ENCODE peak calls at places on chromosomes 13 and 19, in four cellular contexts. P is Panc1, Z is aorta, W is HCT116. F is an unnamed sample. For H3K4me1, the result is how much of the 10 kb centered on the place peaks cover.

GRCh38 chr19:38386968-38387549 is 775 bp downstream of the GGN start:
- DNase-seq in P (no peak), Z (peak), W (no peak), F (no peak)

GRCh38 chr13:99404005-99404755 is 97.0 kb upstream of the GPR183 start:
- DNase-seq in P (no peak), W (no peak), Z (no peak), F (no peak)

GRCh38 chr19:41735071-41735623 is 20.2 kb upstream of the CEACAM6 start:
- DNase-seq in W (no peak), P (no peak), Z (no peak), F (no peak)

GRCh38 chr13:20404488-20405222 is 121.0 kb downstream of the CRYL1 start:
- DNase-seq in P (no peak), Z (no peak), W (no peak), F (no peak)

GRCh38 chr19:44071824-44072542 is at the start of gene ZNF284:
- DNase-seq in W (no peak), Z (peak), P (no peak), F (peak)

GRCh38 chr19:13734751-13735150 is 29.6 kb upstream of the MRI1 start:
- DNase-seq in P (no peak), W (no peak), Z (no peak), F (no peak)

GRCh38 chr13:53201454-53202225 is 173.0 kb downstream of the OLFM4 start:
- DNase-seq in Z (no peak), W (no peak), P (no peak), F (peak)

GRCh38 chr19:1445932-1446712 is 3.8 kb upstream of the APC2 start:
- DNase-seq in P (no peak), W (no peak), Z (no peak), F (peak)

GRCh38 chr19:2271516-2272103 is 10.4 kb downstream of the PEAK3 start:
- DNase-seq in W (no peak), Z (peak), P (no peak), F (peak)

GRCh38 chr13:106597190-106597589 is 29.3 kb upstream of the ARGLU1 start:
- DNase-seq in W (no peak), P (no peak), Z (peak), F (no peak)

GRCh38 chr19:5340637-5341447 is at the start of gene PTPRS:
- DNase-seq in W (peak), Z (peak), P (no peak), F (peak)

GRCh38 chr13:82467626-82468025 is 1414.6 kb downstream of the SLITRK1 start:
- DNase-seq in P (no peak), Z (no peak), W (no peak), F (no peak)

GRCh38 chr19:11091343-11092153 is 2.3 kb downstream of the LDLR start:
- DNase-seq in P (peak), Z (peak), W (peak), F (peak)

GRCh38 chr19:3359850-3360493 is 6.4 kb upstream of the NFIC start:
- DNase-seq in P (no peak), Z (no peak), W (no peak), F (peak)

GRCh38 chr19:49908480-49909420 is 12.1 kb upstream of the IL4I1 start:
- DNase-seq in Z (no peak), W (no peak), P (no peak), F (no peak)

GRCh38 chr19:57941593-57941992 is 5.9 kb downstream of the ZNF256 start:
- DNase-seq in P (no peak), Z (no peak), W (no peak), F (no peak)

GRCh38 chr19:566403-566802 is 6.0 kb upstream of the BSG start:
- DNase-seq in Z (no peak), P (no peak), W (no peak), F (peak)

GRCh38 chr19:58054792-58055482 is 4.1 kb upstream of the ZNF135 start:
- DNase-seq in P (no peak), Z (peak), W (no peak), F (no peak)

GRCh38 chr13:36148436-36148835 is 17.3 kb upstream of the DCLK1 start:
- DNase-seq in Z (no peak), W (no peak), P (no peak), F (no peak)

GRCh38 chr13:113153810-113154748 is 4.4 kb upstream of the PROZ start:
- DNase-seq in W (peak), P (no peak), Z (peak), F (peak)

GRCh38 chr13:100537486-100537885 is 51.1 kb downstream of the GGACT start:
- DNase-seq in P (no peak), Z (no peak), W (no peak), F (no peak)

GRCh38 chr13:28161370-28161769 is 23.0 kb downstream of the PAN3 start:
- DNase-seq in P (no peak), W (no peak), Z (no peak), F (peak)

GRCh38 chr19:1811942-1812425 is at the start of gene ATP8B3:
- DNase-seq in Z (no peak), P (no peak), W (no peak), F (no peak)

GRCh38 chr13:75312884-75313520 is 169.0 kb downstream of the TBC1D4 start:
- DNase-seq in W (no peak), Z (no peak), P (no peak), F (no peak)

GRCh38 chr19:50352242-50352641 is 13.2 kb downstream of the NAPSA start:
- DNase-seq in W (no peak), Z (no peak), P (no peak), F (no peak)

GRCh38 chr19:35224681-35225604 is 3.6 kb downstream of the FAM187B start:
- DNase-seq in P (no peak), W (no peak), Z (no peak), F (no peak)

GRCh38 chr13:82878536-82878935 is 1003.7 kb downstream of the SLITRK1 start:
- DNase-seq in P (no peak), Z (no peak), W (no peak), F (peak)

GRCh38 chr19:32373614-32374295 is 28.3 kb downstream of the ZNF507 start:
- DNase-seq in W (peak), P (peak), Z (no peak), F (peak)

GRCh38 chr13:48412881-48413351 is at the start of gene LPAR6:
- DNase-seq in W (no peak), P (no peak), Z (no peak), F (peak)

GRCh38 chr19:51203941-51204720 is 20.7 kb upstream of the CD33 start:
- DNase-seq in Z (no peak), P (no peak), W (no peak), F (no peak)

GRCh38 chr19:2424686-2425621 is 2.4 kb downstream of the TIMM13 start:
- DNase-seq in W (no peak), Z (no peak), P (no peak), F (peak)

GRCh38 chr13:49791214-49791752 is 1.2 kb downstream of the KPNA3 start:
- DNase-seq in Z (no peak), P (no peak), W (no peak), F (peak)

GRCh38 chr13:76884571-76885202 is 1.5 kb downstream of the KCTD12 start:
- DNase-seq in P (no peak), W (no peak), Z (no peak), F (peak)

GRCh38 chr13:38264363-38265134 is 85.1 kb upstream of the UFM1 start:
- DNase-seq in W (no peak), P (no peak), Z (no peak), F (no peak)

GRCh38 chr13:28851422-28851821 is 31.3 kb downstream of the MTUS2 start:
- DNase-seq in P (no peak), Z (no peak), W (no peak), F (no peak)

GRCh38 chr19:54162241-54162805 is 2.8 kb upstream of the LENG1 start:
- DNase-seq in W (peak), Z (peak), P (peak), F (peak)

GRCh38 chr19:32567486-32567885 is 13.5 kb upstream of the PDCD5 start:
- DNase-seq in W (no peak), Z (no peak), P (no peak), F (no peak)

GRCh38 chr19:27733551-27734266 is 1479.2 kb downstream of the UQCRFS1 start:
- DNase-seq in W (no peak), Z (no peak), P (no peak), F (no peak)

GRCh38 chr19:47419789-47420188 is 462 bp upstream of the MEIS3 start:
- DNase-seq in P (no peak), Z (no peak), W (no peak), F (no peak)

GRCh38 chr19:47421844-47422395 is 2.6 kb upstream of the MEIS3 start:
- DNase-seq in Z (no peak), P (no peak), W (no peak), F (peak)

GRCh38 chr19:47422417-47423163 is 3.3 kb upstream of the MEIS3 start:
- DNase-seq in P (no peak), Z (no peak), W (no peak), F (no peak)

GRCh38 chr19:47423203-47423882 is 4.0 kb upstream of the MEIS3 start:
- DNase-seq in P (no peak), W (no peak), Z (no peak), F (no peak)

DNA sequence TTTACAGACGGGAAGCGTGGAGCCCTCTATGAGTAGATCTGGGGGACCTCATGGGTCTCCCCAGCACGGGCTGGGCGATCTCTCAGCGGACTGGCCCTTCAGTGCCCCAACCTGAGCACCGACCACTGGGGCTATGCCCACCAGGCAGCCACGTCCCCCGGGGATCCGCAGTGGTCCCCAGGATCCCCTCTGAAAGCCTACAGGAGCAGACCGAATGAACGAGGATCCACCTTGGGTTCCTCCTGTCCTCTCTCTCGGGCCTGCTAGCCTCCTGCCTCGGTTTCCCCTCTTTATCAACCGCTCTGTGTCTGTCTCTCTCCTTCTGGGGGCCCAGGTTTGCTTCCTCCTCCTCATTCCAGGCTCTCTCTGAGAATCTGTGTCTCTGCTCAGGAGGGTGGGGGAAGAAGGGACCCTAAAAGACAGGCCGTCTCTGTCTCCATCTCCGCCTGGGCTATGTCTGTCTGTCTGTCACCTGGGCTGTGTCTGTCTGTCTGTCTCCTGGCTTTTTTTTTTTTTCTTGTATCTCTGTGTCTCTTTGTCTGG is 2.0 kb upstream of the MEIS3 start:
- DNase-seq in W (no peak), Z (no peak), P (no peak), F (no peak)
- H3K4me1 ChIP-seq in W (under half), Z (under half), P (under half), F (under half)

GRCh38 chr13:98290261-98290660 is 113.2 kb upstream of the RNF113B start:
- DNase-seq in Z (no peak), W (no peak), P (no peak), F (no peak)
- H3K4me1 ChIP-seq in Z (under half), W (under half), P (under half), F (under half)

DNA sequence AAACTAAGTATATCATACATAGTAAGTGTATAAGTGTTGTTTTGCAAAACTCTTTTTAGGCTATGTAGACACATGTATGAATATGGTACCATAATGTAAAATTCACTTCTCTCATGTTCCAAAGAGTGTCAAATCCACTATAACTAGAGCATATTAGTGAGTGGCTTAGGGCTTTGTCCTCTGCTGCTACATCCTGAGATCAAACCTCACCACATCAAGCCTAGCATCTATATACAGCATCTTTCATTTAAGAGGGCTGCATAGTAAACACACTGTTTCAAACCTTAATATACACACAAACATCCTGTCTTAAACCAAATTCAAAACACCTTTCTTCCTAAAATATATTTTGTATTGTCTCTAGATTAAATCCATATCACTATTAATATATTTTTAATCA is 38.6 kb downstream of the ELF1 start:
- DNase-seq in W (no peak), P (no peak), Z (no peak), F (no peak)
- H3K4me1 ChIP-seq in W (under half), P (under half), Z (under half), F (under half)

GRCh38 chr19:7920520-7921301 is 573 bp downstream of the SNAPC2 start:
- DNase-seq in Z (peak), P (no peak), W (peak), F (peak)

GRCh38 chr19:7916908-7917291 is 2.3 kb downstream of the TGFBR3L start:
- DNase-seq in Z (peak), W (no peak), P (no peak), F (no peak)

GRCh38 chr19:7919681-7920519 is at the start of gene SNAPC2:
- DNase-seq in W (peak), Z (peak), P (no peak), F (peak)

GRCh38 chr19:7917292-7918061 is 2.7 kb upstream of the SNAPC2 start:
- DNase-seq in W (no peak), P (no peak), Z (peak), F (peak)

DNA sequence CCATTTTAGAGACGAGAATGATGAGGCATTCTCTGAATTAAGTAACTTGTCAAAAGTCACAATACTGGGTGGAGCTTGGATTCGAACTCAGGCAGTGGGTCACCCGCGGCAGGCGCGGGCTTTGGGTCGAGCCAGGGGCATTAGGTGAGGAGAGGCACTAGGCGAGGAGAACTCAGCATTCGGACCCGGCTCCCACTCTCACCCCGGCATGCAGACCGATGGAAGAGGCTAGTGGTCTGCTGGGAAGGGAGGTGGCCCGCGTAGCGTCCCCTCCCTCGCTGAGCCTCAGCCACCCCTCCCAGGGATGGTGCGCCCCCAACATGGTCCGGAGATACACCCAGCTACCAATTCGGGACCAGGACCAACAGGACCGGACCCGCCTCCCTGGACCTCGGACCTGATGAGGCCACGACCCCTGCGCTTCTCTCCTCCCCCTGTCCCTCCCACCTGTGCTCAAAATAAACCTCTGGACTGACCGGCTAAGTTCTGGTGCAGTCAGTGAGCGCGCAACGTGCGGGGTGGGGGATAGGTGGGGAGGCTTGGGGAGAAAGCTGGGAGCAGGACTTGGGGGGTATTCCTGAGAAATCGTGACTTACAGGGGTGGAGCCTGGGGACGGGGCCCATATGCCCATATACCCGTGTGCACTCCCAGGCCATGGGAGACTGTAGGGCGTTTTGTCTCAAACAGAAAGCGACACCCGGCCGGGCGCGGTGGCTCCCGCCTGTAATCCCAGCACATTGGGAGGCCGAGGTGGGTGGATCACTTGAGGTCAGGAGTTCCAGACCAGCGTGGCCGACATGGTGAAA is 1.3 kb upstream of the SNAPC2 start:
- DNase-seq in P (no peak), Z (peak), W (no peak), F (no peak)
- H3K4me1 ChIP-seq in P (under half), Z (under half), W (half or more), F (under half)

GRCh38 chr19:18421371-18421959 is 2.3 kb downstream of the SSBP4 start:
- DNase-seq in W (no peak), Z (peak), P (no peak), F (no peak)
- H3K4me1 ChIP-seq in W (half or more), Z (under half), P (under half), F (half or more)

F was measured in A673.